ENCODE peak calls at places on chromosomes 6 and 20, in five cellular contexts. G, Y, A, H and X are unnamed samples.
A peak's percentile ranks its signal among the peaks of the same experiment; 100 is the strongest.

GRCh38 chr6:40856271-40856670 is 182.8 kb downstream of the UNC5CL start:
- DNase-seq in G (peak; percentile 49), Y (no peak), A (no peak), H (no peak), X (no peak)

GRCh38 chr6:73088138-73088813 is 137.0 kb downstream of the KHDC1L start:
- DNase-seq in G (no peak), Y (no peak), A (no peak), H (no peak), X (no peak)

GRCh38 chr6:70663881-70664466 is 3.7 kb upstream of the SMAP1 start:
- DNase-seq in G (no peak), Y (no peak), A (no peak), H (no peak), X (no peak)

GRCh38 chr6:108570518-108570917 is 9.8 kb downstream of the FOXO3 start:
- DNase-seq in G (no peak), Y (no peak), A (no peak), H (no peak), X (no peak)

GRCh38 chr20:46111028-46111835 is 6.9 kb upstream of the CD40 start:
- DNase-seq in G (no peak), Y (peak; percentile 65), A (no peak), H (no peak), X (no peak)

GRCh38 chr20:3072530-3073250 is 1.3 kb downstream of the OXT start:
- DNase-seq in G (no peak), Y (no peak), A (no peak), H (no peak), X (no peak)

GRCh38 chr20:48730977-48731376 is 96.8 kb downstream of the PREX1 start:
- DNase-seq in G (no peak), Y (no peak), A (no peak), H (no peak), X (no peak)

GRCh38 chr20:62461157-62461556 is 14.6 kb downstream of the GATA5 start:
- DNase-seq in G (no peak), Y (no peak), A (no peak), H (no peak), X (no peak)